ENCODE peak calls at places on chromosomes 11 and 22, in five cellular contexts. M, G, F, C and P are unnamed samples.

GRCh38 chr22:21000987-21001600 is 824 bp downstream of the THAP7 start:
- DNase-seq in C (no peak), G (no peak), M (no peak), F (no peak), P (no peak)

GRCh38 chr11:84714316-84714780 is 912.8 kb downstream of the DLG2 start:
- DNase-seq in M (no peak), G (peak), C (peak), F (no peak), P (peak)

GRCh38 chr11:99277281-99277680 is 256.5 kb downstream of the CNTN5 start:
- DNase-seq in G (no peak), C (no peak), M (no peak), F (no peak), P (no peak)

GRCh38 chr22:25027052-25027525 is 74.6 kb downstream of the KIAA1671 start:
- DNase-seq in F (no peak), C (no peak), M (no peak), G (no peak), P (peak)

GRCh38 chr22:46408568-46409506 is 73.3 kb downstream of the TRMU start:
- DNase-seq in F (no peak), C (no peak), M (no peak), G (no peak), P (no peak)

GRCh38 chr22:37088750-37089408 is 20.6 kb downstream of the TMPRSS6 start:
- DNase-seq in G (no peak), M (no peak), F (no peak), C (no peak), P (no peak)

GRCh38 chr22:23110922-23111527 is 30.8 kb downstream of the RSPH14 start:
- DNase-seq in G (no peak), F (no peak), M (no peak), C (no peak), P (no peak)

GRCh38 chr11:63667993-63668392 is 3.2 kb downstream of the ATL3 start:
- DNase-seq in M (no peak), G (peak), C (no peak), F (no peak), P (peak)

GRCh38 chr11:8937159-8937558 is 4.4 kb upstream of the C11orf16 start:
- DNase-seq in G (no peak), F (no peak), M (no peak), C (no peak), P (no peak)

GRCh38 chr11:95375451-95375850 is 144.4 kb upstream of the SESN3 start:
- DNase-seq in G (no peak), C (no peak), M (no peak), F (no peak), P (no peak)

GRCh38 chr11:65522640-65523322 is 2.1 kb upstream of the SCYL1 start:
- DNase-seq in F (no peak), C (no peak), G (no peak), M (no peak), P (no peak)

GRCh38 chr11:1546536-1547466 is 25.3 kb downstream of the DUSP8 start:
- DNase-seq in C (peak), F (peak), G (no peak), M (peak), P (peak)

GRCh38 chr11:27013741-27014415 is 20.0 kb downstream of the FIBIN start:
- DNase-seq in F (no peak), M (no peak), C (no peak), G (no peak), P (no peak)

GRCh38 chr11:120337133-120337895 is 1.1 kb downstream of the ARHGEF12 start:
- DNase-seq in F (no peak), G (peak), C (peak), M (peak), P (peak)

GRCh38 chr11:17610402-17610894 is 63.4 kb downstream of the OTOG start:
- DNase-seq in G (no peak), F (no peak), C (no peak), M (no peak), P (no peak)

GRCh38 chr11:46457659-46458058 is 66.1 kb upstream of the CHRM4 start:
- DNase-seq in M (no peak), C (no peak), G (peak), F (no peak), P (no peak)

GRCh38 chr11:119782021-119782420 is 53.0 kb upstream of the NECTIN1 start:
- DNase-seq in F (no peak), G (no peak), C (no peak), M (no peak), P (no peak)

GRCh38 chr11:46745328-46745727 is 26.3 kb downstream of the F2 start:
- DNase-seq in C (no peak), F (no peak), G (no peak), M (no peak), P (no peak)

GRCh38 chr11:65505434-65506315 is 6.8 kb downstream of the MALAT1 start:
- DNase-seq in C (no peak), G (peak), M (no peak), F (no peak), P (no peak)